ENCODE peak calls at places on chromosomes 4 and X, in five cellular contexts. B is upper lobe of right lung; D is CD8-positive, alpha-beta T cell; V is transverse colon; T is iPS DF 6.9. U is an unnamed sample. For H3K9me3, the result is how much of the 10 kb centered on the place peaks cover.

GRCh38 chr4:49032440-49033161 is 46.5 kb downstream of the CWH43 start:
- DNase-seq in V (no peak), B (no peak), D (no peak), T (no peak), U (no peak)

GRCh38 chr4:55742655-55743191 is 76.9 kb upstream of the EXOC1L start:
- DNase-seq in B (no peak), D (no peak), V (no peak), T (no peak), U (no peak)

GRCh38 chr4:140289486-140289885 is 84.0 kb upstream of the SCOC start:
- DNase-seq in B (no peak), T (no peak), D (no peak), V (no peak), U (no peak)

GRCh38 chr4:145734576-145735329 is 54.8 kb downstream of the C4orf51 start:
- DNase-seq in V (peak), B (peak), D (no peak), T (no peak), U (no peak)

GRCh38 chr4:82789377-82789776 is 9.2 kb downstream of the SCD5 start:
- DNase-seq in T (no peak), B (no peak), V (no peak), D (no peak), U (no peak)

GRCh38 chrX:13620202-13620601 is 32.7 kb upstream of the TCEANC start:
- DNase-seq in V (no peak), B (no peak), T (no peak), D (no peak), U (no peak)

GRCh38 chr4:74640111-74640903 is 154.0 kb downstream of the BTC start:
- DNase-seq in D (no peak), B (no peak), T (no peak), V (no peak), U (no peak)

GRCh38 chr4:79875500-79875899 is 197.5 kb downstream of the ANTXR2 start:
- DNase-seq in B (no peak), D (no peak), T (no peak), V (no peak), U (no peak)

GRCh38 chr4:84502333-84502954 is 3.4 kb upstream of the NKX6-1 start:
- DNase-seq in B (no peak), D (no peak), T (no peak), V (no peak), U (no peak)

GRCh38 chr4:101232074-101232776 is 115.1 kb downstream of the PPP3CA start:
- DNase-seq in V (no peak), T (no peak), B (no peak), D (no peak), U (no peak)

GRCh38 chrX:9913041-9913440 is 54.1 kb upstream of the CLDN34 start:
- DNase-seq in D (no peak), V (no peak), T (no peak), B (no peak), U (no peak)

GRCh38 chrX:31126205-31126604 is 54.4 kb upstream of the FTHL17 start:
- DNase-seq in B (no peak), T (no peak), D (no peak), V (no peak), U (no peak)

DNA sequence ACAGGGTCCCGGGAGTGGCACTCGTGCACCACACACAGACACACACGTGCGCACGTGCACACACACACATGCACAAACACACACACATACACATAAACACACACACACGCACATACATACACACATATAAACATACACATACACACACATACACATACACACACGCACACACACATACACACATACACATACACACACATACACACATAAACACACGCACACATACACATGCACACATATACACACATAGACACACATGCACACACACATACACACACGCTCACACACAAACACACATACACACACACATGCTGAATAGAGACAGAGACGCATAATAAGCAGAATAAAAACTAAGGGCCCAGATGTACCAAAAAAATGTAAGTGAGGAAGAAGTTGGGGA is 332.2 kb upstream of the CXorf51B start:
- DNase-seq in V (no peak), T (no peak), D (no peak), B (no peak), U (no peak)
- H3K9me3 ChIP-seq in V (under half), T (under half), D (under half), B (under half), U (under half)

DNA sequence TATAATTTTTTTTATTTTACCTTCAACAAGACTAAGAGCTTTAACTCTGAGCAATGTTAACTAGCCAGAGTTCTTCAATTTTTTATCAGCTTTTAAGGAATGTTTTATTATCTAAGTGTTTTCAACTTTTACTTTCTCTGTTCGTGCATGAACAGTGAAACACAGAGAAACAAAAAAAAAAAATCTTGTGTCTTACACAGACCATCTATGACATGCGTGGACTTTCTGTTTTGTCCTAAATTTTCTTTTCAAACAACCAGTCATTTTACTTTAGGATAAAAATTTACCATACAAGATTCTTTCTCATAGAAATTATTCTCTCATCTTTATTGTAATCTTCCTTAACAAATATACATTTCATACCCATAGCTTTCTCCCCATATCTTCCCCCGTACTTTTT is 731.9 kb upstream of the PCDH10 start:
- DNase-seq in V (no peak), B (no peak), D (no peak), T (peak), U (no peak)
- H3K9me3 ChIP-seq in V (under half), B (under half), D (under half), T (under half), U (under half)

DNA sequence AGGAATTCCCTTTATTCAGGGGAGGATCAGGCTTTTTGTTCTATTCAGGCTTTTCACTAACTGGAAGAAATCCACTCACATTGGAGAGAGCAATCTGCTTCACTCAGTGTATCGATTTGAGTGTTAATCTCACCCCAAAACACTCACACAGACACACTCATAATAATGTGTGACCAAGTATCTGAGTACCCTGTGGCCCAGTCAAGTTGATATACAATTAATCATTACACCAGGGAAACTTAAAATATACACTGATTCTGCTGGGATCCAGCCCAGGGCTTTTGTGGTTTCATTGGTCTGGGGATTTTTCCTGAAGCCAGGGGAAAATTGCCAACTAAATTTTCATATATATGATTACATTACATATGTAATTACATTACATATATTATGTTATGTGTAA is 44.0 kb upstream of the GATB start:
- DNase-seq in B (no peak), T (no peak), D (no peak), V (no peak), U (no peak)
- H3K9me3 ChIP-seq in B (under half), T (under half), D (under half), V (under half), U (under half)

DNA sequence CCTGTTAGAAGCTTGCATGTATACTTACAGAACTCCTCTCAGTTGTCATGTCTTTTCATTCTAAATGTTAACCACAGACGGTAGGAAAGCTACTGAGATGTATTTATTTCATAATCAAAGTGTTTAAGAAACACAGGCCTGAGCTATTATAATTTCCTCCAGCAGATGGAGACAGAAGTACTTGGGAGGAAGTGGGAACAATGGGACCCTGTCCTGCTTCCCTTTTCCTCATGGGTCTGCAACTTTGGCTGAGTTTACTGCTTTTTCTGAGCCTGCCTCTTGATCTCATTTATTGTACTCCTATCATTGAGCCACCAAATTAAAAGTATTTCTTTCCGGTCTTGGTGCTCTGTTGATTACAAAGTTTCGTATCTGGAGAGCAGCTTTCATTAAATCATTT is 67.7 kb upstream of the SPANXN2 start:
- DNase-seq in V (no peak), B (no peak), T (no peak), D (no peak), U (no peak)
- H3K9me3 ChIP-seq in V (under half), B (under half), T (under half), D (under half), U (under half)

GRCh38 chrX:123943074-123943473 is 18.4 kb upstream of the STAG2 start:
- DNase-seq in V (no peak), D (no peak), B (no peak), T (no peak), U (no peak)
- H3K9me3 ChIP-seq in V (under half), D (under half), B (under half), T (under half), U (under half)

DNA sequence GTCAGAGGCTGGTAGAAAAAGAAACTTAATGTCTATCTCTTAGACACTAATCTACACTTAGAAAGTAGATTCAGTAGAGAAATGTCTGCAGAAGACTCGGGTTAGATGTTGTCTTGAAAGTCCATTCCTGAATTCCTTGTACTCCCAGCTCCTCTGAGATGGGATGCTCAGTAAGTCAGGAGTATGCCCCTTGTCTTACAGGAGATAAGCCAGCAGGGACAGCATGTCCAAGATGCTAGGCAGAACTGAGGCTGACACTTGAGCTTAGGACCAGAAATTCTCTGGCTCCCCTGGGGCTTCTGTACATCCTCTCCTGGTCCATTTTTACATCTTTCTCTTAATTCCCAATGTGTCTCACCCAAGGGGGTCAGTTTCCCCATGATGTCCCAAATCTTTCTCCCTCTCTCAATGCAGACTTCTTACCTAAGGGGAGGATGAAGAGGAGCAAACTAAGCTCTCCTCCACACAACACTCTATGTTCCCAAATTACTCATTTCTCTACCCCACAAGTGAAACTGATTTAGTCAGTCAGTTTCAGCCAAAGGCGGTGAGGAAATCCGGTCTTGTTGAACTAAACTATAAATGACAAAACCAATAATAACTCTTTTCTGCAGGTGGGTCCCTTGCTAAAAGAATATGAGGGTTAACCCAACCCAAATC is 558.2 kb upstream of the DIPK2B start:
- DNase-seq in B (no peak), T (no peak), V (no peak), D (peak), U (no peak)
- H3K9me3 ChIP-seq in B (under half), T (under half), V (under half), D (under half), U (under half)

U was measured in T-helper 17 cell.